ENCODE peak calls at places on chromosomes 4 and X, in five cellular contexts. U, H, O, F and L are unnamed samples.

GRCh38 chr4:72846280-72847111 is 223.0 kb downstream of the COX18 start:
- DNase-seq in H (peak), F (no peak), O (no peak), U (peak), L (no peak)

GRCh38 chr4:103375278-103375677 is 177.1 kb upstream of the CENPE start:
- DNase-seq in U (no peak), F (no peak), O (no peak), H (no peak), L (no peak)

GRCh38 chrX:68929332-68930150 is 100.7 kb downstream of the EFNB1 start:
- DNase-seq in U (peak), O (no peak), F (no peak), H (peak), L (no peak)

GRCh38 chr4:165563851-165564250 is 185.0 kb downstream of the CPE start:
- DNase-seq in F (no peak), H (no peak), O (no peak), U (no peak), L (no peak)

GRCh38 chr4:184318852-184319251 is 101.2 kb upstream of the ENPP6 start:
- DNase-seq in U (no peak), F (no peak), O (no peak), H (no peak), L (no peak)

GRCh38 chr4:180694875-180695274 is 1548.3 kb upstream of the TENM3 start:
- DNase-seq in U (no peak), O (no peak), F (no peak), H (no peak), L (no peak)

GRCh38 chr4:24783506-24783905 is 11.9 kb upstream of the SOD3 start:
- DNase-seq in F (no peak), H (no peak), U (no peak), O (no peak), L (no peak)

GRCh38 chr4:71229477-71230257 is 109.2 kb upstream of the SLC4A4 start:
- DNase-seq in F (peak), U (peak), H (peak), O (no peak), L (peak)

GRCh38 chrX:29285670-29286069 is 698.4 kb downstream of the IL1RAPL1 start:
- DNase-seq in U (no peak), O (no peak), F (no peak), H (no peak), L (no peak)

GRCh38 chr4:113945906-113946305 is 33.5 kb downstream of the ARSJ start:
- DNase-seq in H (no peak), U (no peak), F (no peak), O (no peak), L (no peak)

GRCh38 chrX:50206753-50207152 is 2.2 kb downstream of the CCNB3 start:
- DNase-seq in U (no peak), H (no peak), F (no peak), O (no peak), L (no peak)

GRCh38 chr4:185096032-185096653 is 46.9 kb upstream of the SLC25A4 start:
- DNase-seq in O (no peak), H (peak), F (no peak), U (peak), L (peak)

GRCh38 chr4:136319789-136320470 is 1212.4 kb downstream of the PCDH18 start:
- DNase-seq in H (peak), F (no peak), U (peak), O (no peak), L (no peak)

GRCh38 chr4:185283723-185284122 is 74.3 kb downstream of the SNX25 start:
- DNase-seq in O (no peak), F (no peak), H (no peak), U (no peak), L (no peak)

GRCh38 chr4:155529197-155529596 is 137.5 kb upstream of the GUCY1A1 start:
- DNase-seq in U (peak), H (peak), O (no peak), F (no peak), L (peak)

GRCh38 chrX:3939967-3940610 is 226.6 kb upstream of the PRKX start:
- DNase-seq in U (peak), H (peak), F (no peak), O (no peak), L (peak)

GRCh38 chr4:169159614-169160013 is 111.1 kb downstream of the SH3RF1 start:
- DNase-seq in U (no peak), H (no peak), O (no peak), F (no peak), L (no peak)

GRCh38 chrX:109954955-109955354 is 48.0 kb upstream of the TMEM164 start:
- DNase-seq in F (no peak), H (no peak), O (no peak), U (no peak), L (no peak)